ENCODE peak calls at places on chromosome 4, in ten cellular contexts. N is right lobe of liver, X is body of pancreas, J is esophagus muscularis mucosa, Q is tibial nerve, O is transverse colon, I is prostate gland, F is stomach, S is adrenal gland, V is heart left ventricle. U is an unnamed sample.

GRCh38 chr4:77415689-77416088 is 189.9 kb upstream of the CXCL13 start:
- DNase-seq in S (no peak), V (no peak), Q (no peak), N (no peak), O (no peak), X (no peak), I (no peak), J (no peak), F (no peak), U (no peak)

GRCh38 chr4:14184265-14184664 is 556.7 kb upstream of the BOD1L1 start:
- DNase-seq in V (peak; percentile 58), S (peak; percentile 16), O (no peak), F (no peak), I (no peak), N (peak; percentile 23), Q (no peak), J (no peak), X (no peak), U (no peak)

GRCh38 chr4:83224502-83225197 is 59.9 kb downstream of the COQ2 start:
- DNase-seq in I (no peak), F (no peak), O (no peak), J (peak; percentile 60), V (no peak), X (no peak), N (no peak), Q (no peak), S (no peak), U (no peak)

GRCh38 chr4:54663181-54663580 is 5.4 kb downstream of the KIT start:
- DNase-seq in Q (no peak), O (no peak), I (no peak), S (no peak), V (no peak), N (no peak), J (no peak), X (no peak), F (no peak), U (no peak)

GRCh38 chr4:169677150-169677732 is 56.9 kb downstream of the CLCN3 start:
- DNase-seq in J (no peak), Q (no peak), O (no peak), S (no peak), N (no peak), I (no peak), X (no peak), F (no peak), V (no peak), U (no peak)

GRCh38 chr4:134018845-134019244 is 182.7 kb downstream of the PABPC4L start:
- DNase-seq in X (no peak), S (no peak), I (no peak), Q (no peak), O (no peak), F (no peak), V (no peak), J (no peak), N (no peak), U (no peak)

GRCh38 chr4:98516441-98517323 is 141.7 kb downstream of the TSPAN5 start:
- DNase-seq in F (no peak), S (no peak), J (peak; percentile 70), X (no peak), Q (no peak), I (no peak), O (no peak), V (no peak), N (no peak), U (no peak)

GRCh38 chr4:29066856-29067255 is 1653.3 kb upstream of the PCDH7 start:
- DNase-seq in V (no peak), Q (no peak), I (no peak), X (no peak), F (no peak), S (no peak), N (no peak), J (no peak), O (no peak), U (no peak)

GRCh38 chr4:21888195-21888976 is 60.2 kb downstream of the KCNIP4 start:
- DNase-seq in X (no peak), Q (no peak), I (no peak), J (no peak), F (no peak), O (no peak), V (no peak), N (no peak), S (no peak), U (no peak)

GRCh38 chr4:107094976-107095375 is 58.9 kb upstream of the DKK2 start:
- DNase-seq in I (no peak), X (no peak), Q (no peak), O (no peak), S (no peak), J (no peak), F (no peak), N (no peak), V (no peak), U (no peak)

GRCh38 chr4:174365018-174365587 is 81.4 kb downstream of the CEP44 start:
- DNase-seq in J (no peak), S (peak; percentile 28), V (no peak), O (no peak), I (no peak), N (no peak), X (no peak), Q (no peak), F (no peak), U (no peak)

GRCh38 chr4:38818441-38818976 is 13.9 kb upstream of the TLR1 start:
- DNase-seq in N (no peak), I (peak; percentile 10), V (no peak), F (no peak), S (no peak), O (no peak), Q (no peak), J (no peak), X (no peak), U (no peak)

GRCh38 chr4:112318239-112319142 is 21.3 kb downstream of the ALPK1 start:
- DNase-seq in N (no peak), S (no peak), O (no peak), F (no peak), X (no peak), J (peak; percentile 68), I (no peak), Q (no peak), V (no peak), U (no peak)

GRCh38 chr4:52836653-52837052 is 25.5 kb upstream of the RASL11B start:
- DNase-seq in N (no peak), X (no peak), F (no peak), Q (no peak), J (no peak), O (no peak), V (no peak), I (no peak), S (no peak), U (no peak)

GRCh38 chr4:52833941-52834525 is 28.1 kb upstream of the RASL11B start:
- DNase-seq in X (no peak), F (no peak), J (no peak), I (no peak), V (no peak), Q (no peak), N (no peak), O (no peak), S (no peak), U (peak; percentile 7)

GRCh38 chr4:52837716-52838558 is 24.2 kb upstream of the RASL11B start:
- DNase-seq in I (peak; percentile 54), X (no peak), F (no peak), J (no peak), N (no peak), O (no peak), S (no peak), Q (no peak), V (no peak), U (no peak)

GRCh38 chr4:52838729-52839722 is 23.1 kb upstream of the RASL11B start:
- DNase-seq in X (no peak), J (no peak), Q (no peak), O (no peak), F (no peak), S (no peak), V (no peak), N (no peak), I (no peak), U (no peak)

GRCh38 chr4:52836120-52836519 is 26.0 kb upstream of the RASL11B start:
- DNase-seq in I (no peak), N (no peak), V (no peak), J (no peak), X (no peak), S (no peak), O (no peak), F (no peak), Q (no peak), U (no peak)
- TF ChIP-seq POLR2A in I (no peak), N (no peak), V (no peak), J (no peak), X (no peak), S (no peak), O (no peak), F (no peak), Q (no peak), U (no peak)

DNA sequence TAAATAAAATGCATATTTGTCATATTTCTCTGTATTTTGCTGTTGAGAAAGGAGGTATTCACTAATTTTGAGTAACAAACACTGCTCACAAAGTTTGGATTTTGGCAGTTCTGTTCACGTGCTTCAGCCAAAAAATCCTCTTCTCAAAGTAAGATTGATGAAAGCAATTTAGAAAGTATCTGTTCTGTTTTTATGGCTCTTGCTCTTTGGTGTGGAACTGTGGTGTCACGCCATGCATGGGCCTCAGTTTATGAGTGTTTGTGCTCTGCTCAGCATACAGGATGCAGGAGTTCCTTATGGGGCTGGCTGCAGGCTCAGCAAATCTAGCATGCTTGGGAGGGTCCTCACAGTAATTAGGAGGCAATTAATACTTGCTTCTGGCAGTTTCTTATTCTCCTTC is 3.3 kb downstream of the HTT start:
- DNase-seq in I (no peak), S (no peak), F (no peak), V (no peak), O (no peak), X (no peak), J (no peak), Q (no peak), N (no peak), U (no peak)
- H3K4me1 ChIP-seq in I (no peaks in the 10 kb centered on the region), S (peaks cover 36% of the 10 kb centered on the region), F (peaks cover 58% of the 10 kb centered on the region), V (peaks cover 37% of the 10 kb centered on the region), O (peaks cover 23% of the 10 kb centered on the region), X (peaks cover 26% of the 10 kb centered on the region), J (peaks cover 23% of the 10 kb centered on the region), Q (peaks cover 26% of the 10 kb centered on the region), N (no peaks in the 10 kb centered on the region), U (peaks cover 37% of the 10 kb centered on the region)

GRCh38 chr4:51844157-51845054 is 1.5 kb downstream of the DCUN1D4 start:
- DNase-seq in S (peak; percentile 94), Q (peak; percentile 89), F (peak; percentile 94), I (peak; percentile 95), O (peak; percentile 94), J (peak; percentile 97), V (peak; percentile 95), N (peak; percentile 93), X (peak; percentile 93), U (peak; percentile 97)
- TF ChIP-seq POLR2A in S (peak; percentile 76), Q (peak; percentile 27), F (no peak), I (peak; percentile 68), O (no peak), J (no peak), V (peak; percentile 60), N (peak; percentile 54), X (peak; percentile 21), U (peak; percentile 69)

DNA sequence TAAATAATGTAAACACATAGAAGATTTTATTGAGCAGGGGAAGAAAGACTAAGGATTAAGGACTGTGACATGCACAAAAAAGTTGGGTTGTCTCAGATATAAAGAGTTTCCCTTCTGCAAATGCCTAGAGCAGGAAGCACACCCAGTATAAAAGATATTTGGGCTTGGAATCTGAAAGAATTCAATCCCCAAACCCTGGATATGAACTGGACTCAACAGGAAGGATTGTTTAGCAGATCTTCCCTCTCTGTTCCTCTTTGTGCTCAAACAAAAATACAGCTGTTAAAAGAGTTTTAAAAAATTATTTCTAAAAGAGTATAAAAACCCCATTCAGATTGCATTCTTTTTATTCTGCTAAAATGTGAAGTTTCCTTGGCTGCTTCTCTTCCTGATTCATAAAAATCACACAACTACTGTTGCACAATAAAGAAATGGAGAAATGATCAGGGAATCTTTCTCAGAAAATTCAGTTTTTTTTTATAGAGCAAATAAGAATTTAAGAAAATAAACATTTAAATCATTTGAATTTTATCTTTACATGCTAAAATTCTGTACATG is 71.4 kb downstream of the PDLIM5 start:
- DNase-seq in F (no peak), I (no peak), Q (no peak), S (no peak), V (no peak), X (no peak), N (no peak), J (no peak), O (no peak), U (no peak)
- H3K4me1 ChIP-seq in F (peaks cover 95% of the 10 kb centered on the region), I (no peaks in the 10 kb centered on the region), Q (peaks cover 11% of the 10 kb centered on the region), S (peaks cover 68% of the 10 kb centered on the region), V (peaks cover 98% of the 10 kb centered on the region), X (peaks cover 46% of the 10 kb centered on the region), N (peaks cover 4% of the 10 kb centered on the region), J (peaks cover 87% of the 10 kb centered on the region), O (peaks cover 17% of the 10 kb centered on the region), U (peaks cover 8% of the 10 kb centered on the region)

U was measured in thyroid gland.